ENCODE peak calls at places on chromosome 9, in five cellular contexts. T, K, O, W and B are unnamed samples.

GRCh38 chr9:22528485-22528884 is 81.9 kb downstream of the DMRTA1 start:
- DNase-seq in W (no peak), T (no peak), O (no peak), K (no peak), B (no peak)

GRCh38 chr9:127796225-127796813 is 6.4 kb upstream of the FPGS start:
- DNase-seq in T (no peak), K (no peak), O (no peak), W (peak; percentile 60), B (no peak)

GRCh38 chr9:7273575-7273974 is 515.8 kb downstream of the KDM4C start:
- DNase-seq in T (peak; percentile 75), K (no peak), O (no peak), W (no peak), B (no peak)

GRCh38 chr9:108622467-108622866 is 233.3 kb downstream of the ACTL7B start:
- DNase-seq in W (no peak), K (no peak), O (no peak), T (peak; percentile 83), B (no peak)

GRCh38 chr9:5288591-5288990 is 15.9 kb downstream of the RLN2 start:
- DNase-seq in T (peak; percentile 2), W (no peak), K (no peak), O (no peak), B (no peak)

GRCh38 chr9:70964861-70965260 is 156.6 kb downstream of the TRPM3 start:
- DNase-seq in T (no peak), K (no peak), O (no peak), W (no peak), B (no peak)

GRCh38 chr9:113957778-113958430 is 81.8 kb downstream of the ZNF618 start:
- DNase-seq in K (peak; percentile 65), O (no peak), T (peak; percentile 86), W (no peak), B (no peak)

GRCh38 chr9:36358486-36358885 is 41.6 kb downstream of the RNF38 start:
- DNase-seq in T (no peak), W (no peak), K (no peak), O (no peak), B (no peak)

GRCh38 chr9:132214027-132214622 is 52.3 kb downstream of the NTNG2 start:
- DNase-seq in O (no peak), K (no peak), T (peak; percentile 93), W (no peak), B (no peak)